ENCODE peak calls at places on chromosome 6, in five cellular contexts. M is HepG2, W is GM23338, A is GM23248, E is hepatocyte. K is an unnamed sample. For H3K36me3, the result is how much of the 10 kb centered on the place peaks cover.

GRCh38 chr6:119173249-119174084 is 95.0 kb upstream of the FAM184A start:
- DNase-seq in M (peak), W (no peak), E (peak), A (no peak), K (no peak)

GRCh38 chr6:87979737-87980136 is 67.9 kb upstream of the SPACA1 start:
- DNase-seq in M (no peak), A (no peak), W (no peak), E (no peak), K (no peak)

GRCh38 chr6:63882208-63882607 is 246.6 kb downstream of the PHF3 start:
- DNase-seq in E (no peak), M (peak), A (peak), W (peak), K (no peak)

GRCh38 chr6:167079853-167080297 is 43.0 kb upstream of the CCR6 start:
- DNase-seq in E (no peak), W (no peak), M (no peak), A (no peak), K (no peak)

GRCh38 chr6:22332216-22332615 is 35.4 kb upstream of the PRL start:
- DNase-seq in W (no peak), M (no peak), E (no peak), A (no peak), K (no peak)

GRCh38 chr6:15444881-15445280 is 199.0 kb downstream of the JARID2 start:
- DNase-seq in M (peak), E (no peak), A (no peak), W (no peak), K (peak)

GRCh38 chr6:136284909-136285308 is 4.7 kb downstream of the BCLAF1 start:
- DNase-seq in E (no peak), W (peak), M (no peak), A (peak), K (no peak)

GRCh38 chr6:129978148-129978916 is 40.0 kb upstream of the L3MBTL3 start:
- DNase-seq in E (no peak), A (no peak), W (no peak), M (no peak), K (no peak)

GRCh38 chr6:27547157-27548075 is 74.5 kb upstream of the ZNF184 start:
- DNase-seq in A (peak), M (peak), W (peak), E (peak), K (no peak)

GRCh38 chr6:4804095-4804494 is 27.9 kb downstream of the CDYL start:
- DNase-seq in E (peak), A (peak), W (peak), M (peak), K (no peak)

GRCh38 chr6:146905313-146905712 is 298.9 kb upstream of the STXBP5 start:
- DNase-seq in E (no peak), A (peak), M (peak), W (no peak), K (no peak)

GRCh38 chr6:108635505-108636226 is 74.9 kb downstream of the FOXO3 start:
- DNase-seq in A (no peak), E (no peak), W (no peak), M (no peak), K (peak)

GRCh38 chr6:33177552-33178446 is 14.5 kb downstream of the COL11A2 start:
- DNase-seq in E (no peak), W (no peak), M (no peak), A (no peak), K (no peak)

GRCh38 chr6:57222684-57223077 is 574 bp upstream of the RAB23 start:
- DNase-seq in A (no peak), M (no peak), E (peak), W (peak), K (no peak)

GRCh38 chr6:28766426-28766825 is 157.4 kb downstream of the TRIM27 start:
- DNase-seq in A (no peak), M (no peak), E (no peak), W (peak), K (no peak)

GRCh38 chr6:28764761-28765282 is 159.0 kb downstream of the TRIM27 start:
- DNase-seq in A (no peak), M (no peak), W (no peak), E (no peak), K (no peak)

GRCh38 chr6:28767133-28767532 is 156.7 kb downstream of the TRIM27 start:
- DNase-seq in M (no peak), E (no peak), W (no peak), A (no peak), K (no peak)

GRCh38 chr6:28765978-28766351 is 157.8 kb downstream of the TRIM27 start:
- DNase-seq in A (no peak), E (peak), W (no peak), M (no peak), K (no peak)

DNA sequence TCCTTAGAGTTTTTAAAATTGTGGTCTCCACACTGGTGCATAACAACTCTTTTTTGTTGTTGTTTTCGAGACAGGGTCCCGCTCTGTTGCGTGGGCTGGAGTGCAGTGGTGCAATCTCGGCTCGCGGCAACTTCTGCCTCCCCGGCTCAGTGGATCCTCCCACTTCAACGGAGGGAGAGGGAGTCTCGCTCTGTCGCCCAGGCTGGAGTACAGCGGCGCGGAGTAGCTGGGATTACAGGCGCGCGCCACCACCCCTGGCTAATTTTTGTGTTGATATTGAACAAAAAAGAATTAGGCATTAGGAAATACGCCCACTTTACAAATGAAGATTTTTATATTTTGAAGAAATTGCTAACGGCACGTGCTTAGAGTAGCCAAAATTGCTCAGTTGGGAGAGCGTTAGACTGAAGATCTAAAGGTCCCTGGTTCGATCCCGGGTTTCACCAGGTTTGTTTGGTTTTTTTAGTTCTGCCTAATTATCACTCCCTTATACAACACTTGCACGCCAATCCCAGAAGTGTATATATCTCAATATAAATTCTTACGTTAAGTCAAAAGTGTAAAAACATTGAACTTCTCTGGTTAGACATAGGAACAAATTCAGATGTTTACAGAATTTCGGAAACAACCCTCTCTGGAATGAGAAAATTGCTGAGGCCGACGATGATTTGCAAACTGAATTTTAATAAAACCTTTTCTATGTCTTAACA is 159.6 kb downstream of the TRIM27 start:
- DNase-seq in W (no peak), M (no peak), A (no peak), E (no peak), K (no peak)
- TF ChIP-seq EZH2 in W (peak), M (no peak), A (no peak), E (peak), K (no peak)

GRCh38 chr6:135044639-135045038 is 10.0 kb downstream of the HBS1L start:
- DNase-seq in W (no peak), A (no peak), M (no peak), E (no peak), K (no peak)
- H3K36me3 ChIP-seq in W (under half), A (under half), M (under half), E (under half), K (half or more)

GRCh38 chr6:117907600-117908245 is 659 bp downstream of the SLC35F1 start:
- DNase-seq in E (peak), A (peak), M (no peak), W (peak), K (no peak)
- TF ChIP-seq EZH2 in E (no peak), A (no peak), M (peak), W (no peak), K (no peak)

DNA sequence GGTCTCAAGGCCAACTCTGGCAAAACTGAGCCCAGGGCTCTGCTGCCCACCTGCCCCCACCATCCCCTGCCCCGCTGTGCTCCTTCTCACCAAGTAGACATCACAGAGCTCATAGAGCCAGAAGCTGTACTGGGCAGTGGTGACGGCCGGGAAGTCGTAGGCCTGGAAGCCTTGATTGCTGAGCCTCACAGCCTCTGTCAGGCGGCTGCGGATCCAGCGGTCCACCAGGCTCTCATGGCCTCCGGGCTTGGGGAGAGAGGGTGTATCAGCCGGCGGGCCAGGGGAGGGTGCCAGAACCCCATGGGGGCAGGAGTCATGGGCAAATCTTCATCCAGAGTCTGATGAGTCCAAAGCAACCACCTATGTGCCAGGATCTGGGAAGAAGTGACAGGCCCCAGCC is 2.8 kb upstream of the VWA7 start:
- DNase-seq in W (no peak), M (no peak), E (no peak), A (no peak), K (no peak)
- H3K36me3 ChIP-seq in W (under half), M (under half), E (under half), A (under half), K (half or more)

GRCh38 chr6:1619106-1619665 is 9.5 kb downstream of the FOXC1 start:
- DNase-seq in M (no peak), W (no peak), A (no peak), E (no peak), K (no peak)

GRCh38 chr6:1620504-1621327 is 11.0 kb downstream of the FOXC1 start:
- DNase-seq in M (no peak), W (peak), A (no peak), E (no peak), K (no peak)

GRCh38 chr6:1621328-1621701 is 11.6 kb downstream of the FOXC1 start:
- DNase-seq in E (no peak), M (no peak), W (peak), A (no peak), K (no peak)

GRCh38 chr6:1618305-1619105 is 8.8 kb downstream of the FOXC1 start:
- DNase-seq in M (no peak), E (no peak), A (no peak), W (peak), K (no peak)

GRCh38 chr6:1619666-1620503 is 10.2 kb downstream of the FOXC1 start:
- DNase-seq in E (no peak), W (peak), A (peak), M (no peak), K (no peak)
- TF ChIP-seq EZH2 in E (peak), W (peak), A (no peak), M (no peak), K (no peak)

GRCh38 chr6:117591405-117591804 is 10.9 kb downstream of the GOPC start:
- DNase-seq in E (peak), W (no peak), M (no peak), A (peak), K (no peak)
- H3K36me3 ChIP-seq in E (under half), W (under half), M (under half), A (under half), K (under half)

K was measured in DND-41.